ENCODE peak calls at places on chromosomes 5 and 9, in seven cellular contexts. T, E, B, G, O, X and Q are unnamed samples.

GRCh38 chr5:108380531-108381021 is 1.3 kb downstream of the FBXL17 start:
- DNase-seq in T (peak), E (peak), B (peak), G (peak), O (no peak), X (no peak), Q (peak)

GRCh38 chr5:59034498-59035186 is 451.8 kb downstream of the RAB3C start:
- DNase-seq in T (no peak), E (peak), B (no peak), G (peak), O (peak), X (peak), Q (peak)

GRCh38 chr5:96374653-96375052 is 58.4 kb downstream of the PCSK1 start:
- DNase-seq in T (no peak), E (no peak), B (no peak), G (no peak), O (no peak), X (no peak), Q (no peak)

GRCh38 chr5:66281309-66281708 is 137.2 kb downstream of the SREK1 start:
- DNase-seq in T (no peak), E (no peak), B (no peak), G (no peak), O (no peak), X (no peak), Q (no peak)

GRCh38 chr9:74120470-74120869 is 376.7 kb upstream of the RORB start:
- DNase-seq in T (no peak), E (no peak), B (no peak), G (no peak), O (no peak), X (no peak), Q (no peak)

GRCh38 chr5:14560091-14560595 is 21.4 kb upstream of the OTULINL start:
- DNase-seq in T (no peak), E (no peak), B (no peak), G (no peak), O (no peak), X (no peak), Q (no peak)

GRCh38 chr5:161966544-161966943 is 101.0 kb upstream of the GABRG2 start:
- DNase-seq in T (no peak), E (no peak), B (no peak), G (no peak), O (no peak), X (peak), Q (no peak)

GRCh38 chr9:131475111-131475955 is 27.4 kb upstream of the POMT1 start:
- DNase-seq in T (no peak), E (no peak), B (no peak), G (no peak), O (no peak), X (no peak), Q (no peak)

GRCh38 chr5:181197326-181197951 is 7.6 kb downstream of the TRIM7 start:
- DNase-seq in T (no peak), E (no peak), B (no peak), G (no peak), O (no peak), X (no peak), Q (no peak)

GRCh38 chr5:181198106-181198685 is 6.8 kb downstream of the TRIM7 start:
- DNase-seq in T (no peak), E (no peak), B (no peak), G (no peak), O (no peak), X (no peak), Q (no peak)

GRCh38 chr5:181192337-181193046 is 12.5 kb downstream of the TRIM7 start:
- DNase-seq in T (no peak), E (no peak), B (no peak), G (peak), O (no peak), X (peak), Q (no peak)

GRCh38 chr5:181194489-181195248 is 10.3 kb downstream of the TRIM7 start:
- DNase-seq in T (no peak), E (no peak), B (no peak), G (no peak), O (no peak), X (no peak), Q (no peak)

GRCh38 chr5:181195249-181195761 is 9.7 kb downstream of the TRIM7 start:
- DNase-seq in T (no peak), E (no peak), B (no peak), G (no peak), O (no peak), X (no peak), Q (no peak)
- TF ChIP-seq CTCF in T (no peak), E (no peak), B (no peak), G (no peak), O (no peak), X (no peak), Q (no peak)

GRCh38 chr5:128919542-128919941 is 45.7 kb upstream of the SLC27A6 start:
- DNase-seq in T (no peak), E (no peak), B (no peak), G (no peak), O (no peak), X (no peak), Q (no peak)

GRCh38 chr5:128913551-128913950 is 51.7 kb upstream of the SLC27A6 start:
- DNase-seq in T (no peak), E (no peak), B (no peak), G (no peak), O (no peak), X (no peak), Q (no peak)
- H3K4me3 ChIP-seq in T (no peak), E (no peak), B (no peak), G (no peak), O (no peak), X (no peak), Q (no peak)

GRCh38 chr9:132651259-132651658 is 18.5 kb downstream of the DDX31 start:
- DNase-seq in T (no peak), E (peak), B (no peak), G (peak), O (peak), X (peak), Q (peak)
- TF ChIP-seq CTCF in T (no peak), E (peak), B (no peak), G (peak), O (peak), X (peak), Q (peak)

DNA sequence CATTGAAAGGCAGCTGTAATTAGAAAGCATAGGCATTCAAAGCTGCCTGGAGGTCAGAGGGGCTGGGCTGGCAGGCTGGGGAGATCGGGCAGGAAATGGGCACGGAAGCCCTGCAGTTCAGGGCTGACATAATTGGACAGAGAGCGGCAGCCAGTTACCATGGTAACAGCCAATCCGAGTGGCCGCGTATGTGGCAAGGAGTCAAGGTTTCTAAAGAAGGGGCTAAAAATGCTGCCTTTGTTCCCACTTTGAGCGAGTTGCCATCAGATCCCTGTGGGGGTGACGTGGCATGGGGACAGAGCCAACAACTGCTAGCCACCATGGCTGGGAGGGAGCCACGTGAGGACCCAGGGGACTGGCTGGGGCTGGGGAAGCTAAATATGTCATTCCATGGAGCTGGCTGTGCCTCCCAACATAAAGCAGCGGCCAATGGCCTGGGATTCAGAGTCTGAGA is 44.7 kb upstream of the NDFIP1 start:
- DNase-seq in T (peak), E (peak), B (peak), G (peak), O (peak), X (no peak), Q (peak)
- H3K4me3 ChIP-seq in T (peak), E (no peak), B (peak), G (peak), O (peak), X (no peak), Q (peak)

GRCh38 chr5:132466453-132467291 is 23.9 kb downstream of the IRF1 start:
- DNase-seq in T (peak), E (peak), B (peak), G (peak), O (peak), X (peak), Q (peak)

GRCh38 chr5:132463808-132464154 is 26.8 kb downstream of the IRF1 start:
- DNase-seq in T (no peak), E (no peak), B (no peak), G (no peak), O (no peak), X (no peak), Q (no peak)

GRCh38 chr5:132462856-132463745 is 27.5 kb downstream of the IRF1 start:
- DNase-seq in T (no peak), E (no peak), B (no peak), G (no peak), O (no peak), X (no peak), Q (no peak)

GRCh38 chr5:132465095-132465707 is 25.4 kb downstream of the IRF1 start:
- DNase-seq in T (no peak), E (no peak), B (no peak), G (no peak), O (no peak), X (no peak), Q (no peak)

GRCh38 chr5:132464155-132464939 is 26.2 kb downstream of the IRF1 start:
- DNase-seq in T (no peak), E (peak), B (peak), G (no peak), O (no peak), X (no peak), Q (no peak)
- TF ChIP-seq CTCF in T (peak), E (peak), B (no peak), G (peak), O (peak), X (no peak), Q (peak)

GRCh38 chr9:109771796-109772525 is 8.0 kb upstream of the PALM2AKAP2 start:
- DNase-seq in T (no peak), E (no peak), B (no peak), G (peak), O (no peak), X (no peak), Q (peak)
- H3K4me3 ChIP-seq in T (no peak), E (no peak), B (no peak), G (no peak), O (no peak), X (no peak), Q (no peak)

GRCh38 chr9:21585756-21586752 is 103.9 kb upstream of the IFNE start:
- DNase-seq in T (no peak), E (no peak), B (no peak), G (no peak), O (no peak), X (peak), Q (peak)
- TF ChIP-seq CTCF in T (no peak), E (no peak), B (no peak), G (peak), O (peak), X (peak), Q (peak)

GRCh38 chr9:110256392-110257096 is at the start of gene TXN:
- DNase-seq in T (peak), E (peak), B (peak), G (peak), O (peak), X (peak), Q (peak)
- H3K4me3 ChIP-seq in T (peak), E (peak), B (peak), G (peak), O (peak), X (peak), Q (peak)

GRCh38 chr9:19130436-19130835 is 3.1 kb upstream of the PLIN2 start:
- DNase-seq in T (no peak), E (no peak), B (no peak), G (no peak), O (no peak), X (no peak), Q (peak)
- TF ChIP-seq CTCF in T (no peak), E (no peak), B (no peak), G (no peak), O (no peak), X (no peak), Q (no peak)

GRCh38 chr9:113501821-113502220 is 38.3 kb downstream of the RGS3 start:
- DNase-seq in T (no peak), E (no peak), B (no peak), G (no peak), O (no peak), X (no peak), Q (no peak)

GRCh38 chr9:113504725-113505590 is 41.4 kb downstream of the RGS3 start:
- DNase-seq in T (no peak), E (peak), B (no peak), G (no peak), O (no peak), X (no peak), Q (no peak)

GRCh38 chr9:113503131-113503541 is 39.6 kb downstream of the RGS3 start:
- DNase-seq in T (no peak), E (peak), B (no peak), G (no peak), O (no peak), X (no peak), Q (no peak)

GRCh38 chr9:113502427-113503008 is 39.0 kb downstream of the RGS3 start:
- DNase-seq in T (no peak), E (peak), B (no peak), G (no peak), O (no peak), X (no peak), Q (no peak)

GRCh38 chr9:113503613-113504230 is 40.2 kb downstream of the RGS3 start:
- DNase-seq in T (no peak), E (peak), B (no peak), G (peak), O (no peak), X (no peak), Q (no peak)
- H3K4me3 ChIP-seq in T (peak), E (peak), B (no peak), G (no peak), O (no peak), X (no peak), Q (no peak)